ENCODE peak calls at places on chromosomes 12 and 14, in four cellular contexts. X, D, H and K are unnamed samples.

GRCh38 chr12:24560192-24560591 is 388.7 kb downstream of the BCAT1 start:
- DNase-seq in X (no peak), D (peak; percentile 13), H (no peak), K (no peak)

GRCh38 chr12:41701943-41702601 is 442.6 kb downstream of the GXYLT1 start:
- DNase-seq in X (no peak), D (no peak), H (no peak), K (no peak)

GRCh38 chr14:66381765-66382164 is 104.4 kb upstream of the CCDC196 start:
- DNase-seq in X (no peak), D (no peak), H (no peak), K (no peak)

GRCh38 chr14:104284107-104284592 is 145.8 kb downstream of the KIF26A start:
- DNase-seq in X (peak; percentile 61), D (no peak), H (no peak), K (no peak)

GRCh38 chr12:12473223-12473622 is 89.4 kb downstream of the DUSP16 start:
- DNase-seq in X (no peak), D (no peak), H (no peak), K (no peak)

GRCh38 chr14:35403085-35403396 is 1.5 kb downstream of the NFKBIA start:
- DNase-seq in X (peak; percentile 85), D (peak; percentile 75), H (no peak), K (no peak)

GRCh38 chr12:116719661-116720060 is 18.2 kb downstream of the SPRING1 start:
- DNase-seq in X (no peak), D (peak; percentile 9), H (no peak), K (no peak)

GRCh38 chr12:15627995-15628945 is 160.9 kb downstream of the EPS8 start:
- DNase-seq in X (no peak), D (peak; percentile 67), H (no peak), K (no peak)

GRCh38 chr14:66380143-66380542 is 106.0 kb upstream of the CCDC196 start:
- DNase-seq in X (no peak), D (no peak), H (no peak), K (no peak)

GRCh38 chr14:102200690-102201368 is 61.1 kb downstream of the WDR20 start:
- DNase-seq in X (no peak), D (no peak), H (no peak), K (no peak)

GRCh38 chr12:53214687-53215455 is 7.8 kb upstream of the ITGB7 start:
- DNase-seq in X (peak; percentile 80), D (no peak), H (no peak), K (no peak)

GRCh38 chr14:27134200-27134599 is 536.4 kb upstream of the NOVA1 start:
- DNase-seq in X (no peak), D (no peak), H (no peak), K (no peak)

GRCh38 chr14:41605550-41606248 is 977 bp upstream of the LRFN5 start:
- DNase-seq in X (peak; percentile 48), D (peak; percentile 65), H (peak; percentile 86), K (no peak)

GRCh38 chr12:108122644-108123043 is 6.4 kb upstream of the WSCD2 start:
- DNase-seq in X (no peak), D (no peak), H (no peak), K (no peak)

GRCh38 chr14:76564471-76565119 is 188.7 kb downstream of the ESRRB start:
- DNase-seq in X (no peak), D (no peak), H (no peak), K (no peak)

GRCh38 chr12:9039397-9039977 is 50.1 kb downstream of the KLRG1 start:
- DNase-seq in X (no peak), D (peak; percentile 27), H (no peak), K (no peak)

GRCh38 chr14:58882577-58883018 is 244.8 kb downstream of the DACT1 start:
- DNase-seq in X (no peak), D (peak; percentile 81), H (no peak), K (no peak)

GRCh38 chr12:34292736-34293625 is 270.7 kb downstream of the ALG10 start:
- DNase-seq in X (peak; percentile 46), D (no peak), H (no peak), K (no peak)

GRCh38 chr12:57001448-57001906 is 4.9 kb downstream of the ZBTB39 start:
- DNase-seq in X (no peak), D (peak; percentile 21), H (no peak), K (no peak)

GRCh38 chr12:32149489-32149888 is 42.8 kb downstream of the BICD1 start:
- DNase-seq in X (no peak), D (no peak), H (no peak), K (no peak)

GRCh38 chr14:22973217-22974032 is 8.9 kb downstream of the AJUBA start:
- DNase-seq in X (no peak), D (peak; percentile 43), H (peak; percentile 81), K (no peak)

GRCh38 chr14:96242126-96242525 is 13.9 kb upstream of the BDKRB1 start:
- DNase-seq in X (no peak), D (no peak), H (no peak), K (no peak)

GRCh38 chr14:101514136-101514535 is 47.2 kb upstream of the DIO3 start:
- DNase-seq in X (no peak), D (no peak), H (no peak), K (no peak)

GRCh38 chr12:65823481-65824313 is 586 bp upstream of the HMGA2 start:
- DNase-seq in X (peak; percentile 77), D (peak; percentile 56), H (no peak), K (no peak)

GRCh38 chr12:52676163-52676562 is 4.0 kb downstream of the KRT1 start:
- DNase-seq in X (no peak), D (no peak), H (no peak), K (no peak)

GRCh38 chr14:71054706-71055105 is 147.4 kb downstream of the PCNX1 start:
- DNase-seq in X (no peak), D (no peak), H (no peak), K (no peak)
- H3K36me3 ChIP-seq in X (peaks cover 24% of the 10 kb centered on the region), D (peaks cover 3% of the 10 kb centered on the region), H (peaks cover 2% of the 10 kb centered on the region), K (peaks cover 2% of the 10 kb centered on the region)

GRCh38 chr12:67797769-67798168 is 149.2 kb downstream of the DYRK2 start:
- DNase-seq in X (no peak), D (no peak), H (no peak), K (no peak)
- H3K4me3 ChIP-seq in X (no peak overlapping the region), D (no peak overlapping the region), H (no peak overlapping the region), K (no peak overlapping the region)

GRCh38 chr12:14257734-14258467 is 107.6 kb upstream of the ATF7IP start:
- DNase-seq in X (peak; percentile 96), D (peak; percentile 100), H (peak; percentile 97), K (peak; percentile 95)
- TF ChIP-seq CTCF in X (no peak), D (no peak), H (peak; percentile 6), K (no peak)

GRCh38 chr12:101356794-101357193 is 50.8 kb downstream of the ARL1 start:
- DNase-seq in X (no peak), D (no peak), H (no peak), K (no peak)
- H3K36me3 ChIP-seq in X (peaks cover 16% of the 10 kb centered on the region), D (peaks cover under 1% of the 10 kb centered on the region), H (no peaks in the 10 kb centered on the region), K (peaks cover 6% of the 10 kb centered on the region)